ENCODE peak calls at places on chromosomes 4 and X, in seven cellular contexts. S is AG04450, U is cardiac muscle cell, J is AG09319, W is lower leg skin, V is AG10803, C is prostate gland. Y is an unnamed sample.

GRCh38 chr4:62804075-62804474 is 1603.9 kb downstream of the ADGRL3 start:
- DNase-seq in C (no peak), S (no peak), J (no peak), U (no peak), V (no peak), W (no peak), Y (no peak)

GRCh38 chr4:157045507-157046127 is 30.3 kb upstream of the GLRB start:
- DNase-seq in J (peak), W (no peak), C (peak), U (peak), S (peak), V (peak), Y (peak)

GRCh38 chr4:88960576-88960975 is 96.4 kb downstream of the FAM13A start:
- DNase-seq in W (no peak), U (no peak), C (no peak), J (no peak), V (no peak), S (no peak), Y (no peak)

GRCh38 chr4:61837395-61837794 is 637.3 kb downstream of the ADGRL3 start:
- DNase-seq in W (no peak), S (no peak), C (no peak), V (no peak), U (no peak), J (no peak), Y (no peak)

GRCh38 chr4:174086829-174087799 is 196.4 kb downstream of the FBXO8 start:
- DNase-seq in U (no peak), V (no peak), J (no peak), S (no peak), W (no peak), C (no peak), Y (no peak)

GRCh38 chr4:17336524-17336941 is 175.4 kb downstream of the QDPR start:
- DNase-seq in V (no peak), J (no peak), S (no peak), U (no peak), C (no peak), W (no peak), Y (no peak)

GRCh38 chr4:133147922-133148689 is 988 bp upstream of the PCDH10 start:
- DNase-seq in S (no peak), W (no peak), U (peak), J (no peak), C (no peak), V (peak), Y (no peak)

GRCh38 chrX:37545066-37545465 is 26.4 kb upstream of the LANCL3 start:
- DNase-seq in S (no peak), U (no peak), W (no peak), V (no peak), J (no peak), C (no peak), Y (no peak)

GRCh38 chrX:74325130-74326059 is 21.4 kb downstream of the ZCCHC13 start:
- DNase-seq in W (no peak), S (no peak), V (no peak), C (no peak), J (no peak), U (no peak), Y (no peak)

GRCh38 chrX:149937881-149938426 is 337 bp downstream of the EOLA2 start:
- DNase-seq in V (no peak), U (no peak), W (peak), S (no peak), C (no peak), J (no peak), Y (no peak)

GRCh38 chrX:102669526-102669925 is 18.2 kb downstream of the GPRASP1 start:
- DNase-seq in V (no peak), U (no peak), J (no peak), S (no peak), C (no peak), W (no peak), Y (no peak)

GRCh38 chrX:1554469-1555210 is 17.7 kb upstream of the P2RY8 start:
- DNase-seq in J (no peak), W (peak), S (no peak), U (no peak), C (no peak), V (no peak), Y (no peak)

GRCh38 chrX:46554942-46555341 is 9.7 kb upstream of the ZNF674 start:
- DNase-seq in W (no peak), S (no peak), U (no peak), J (no peak), C (no peak), V (peak), Y (no peak)

GRCh38 chrX:7109838-7110793 is 37.4 kb upstream of the STS start:
- DNase-seq in J (no peak), S (no peak), V (no peak), W (no peak), U (peak), C (no peak), Y (no peak)

GRCh38 chrX:19683817-19684216 is 168.5 kb upstream of the MAP3K15 start:
- DNase-seq in S (no peak), J (no peak), C (no peak), V (no peak), W (no peak), U (no peak), Y (no peak)

GRCh38 chr4:56959064-56959463 is 18.3 kb downstream of the NOA1 start:
- DNase-seq in U (no peak), J (no peak), V (no peak), W (no peak), S (no peak), C (no peak), Y (no peak)

GRCh38 chrX:41875142-41875541 is 48.2 kb downstream of the CASK start:
- DNase-seq in S (no peak), V (peak), J (no peak), W (no peak), C (no peak), U (no peak), Y (no peak)

GRCh38 chr4:130545596-130545995 is 1449.6 kb downstream of the C4orf33 start:
- DNase-seq in U (no peak), V (no peak), C (no peak), J (no peak), S (no peak), W (no peak), Y (no peak)

GRCh38 chr4:13599159-13599558 is 28.4 kb downstream of the BOD1L1 start:
- DNase-seq in V (no peak), W (no peak), J (no peak), S (no peak), C (no peak), U (no peak), Y (no peak)

GRCh38 chrX:24760601-24761000 is 66.9 kb downstream of the POLA1 start:
- DNase-seq in C (no peak), J (no peak), U (no peak), V (peak), W (no peak), S (peak), Y (peak)

GRCh38 chrX:19829817-19830216 is 57.6 kb downstream of the SH3KBP1 start:
- DNase-seq in S (no peak), W (no peak), V (no peak), U (no peak), C (no peak), J (no peak), Y (no peak)

GRCh38 chrX:17713288-17713687 is 24.0 kb upstream of the SCML1 start:
- DNase-seq in W (no peak), C (no peak), S (no peak), U (no peak), J (no peak), V (peak), Y (no peak)

GRCh38 chrX:128691872-128692271 is 639.7 kb upstream of the ACTRT1 start:
- DNase-seq in W (no peak), V (no peak), J (no peak), C (no peak), S (no peak), U (no peak), Y (no peak)

GRCh38 chr4:104490770-104491395 is 3.8 kb downstream of the CXXC4 start:
- DNase-seq in V (peak), C (peak), S (no peak), U (peak), J (no peak), W (peak), Y (no peak)

GRCh38 chr4:134470544-134470943 is 269.0 kb upstream of the PABPC4L start:
- DNase-seq in U (peak), W (no peak), J (no peak), C (peak), S (no peak), V (no peak), Y (no peak)

DNA sequence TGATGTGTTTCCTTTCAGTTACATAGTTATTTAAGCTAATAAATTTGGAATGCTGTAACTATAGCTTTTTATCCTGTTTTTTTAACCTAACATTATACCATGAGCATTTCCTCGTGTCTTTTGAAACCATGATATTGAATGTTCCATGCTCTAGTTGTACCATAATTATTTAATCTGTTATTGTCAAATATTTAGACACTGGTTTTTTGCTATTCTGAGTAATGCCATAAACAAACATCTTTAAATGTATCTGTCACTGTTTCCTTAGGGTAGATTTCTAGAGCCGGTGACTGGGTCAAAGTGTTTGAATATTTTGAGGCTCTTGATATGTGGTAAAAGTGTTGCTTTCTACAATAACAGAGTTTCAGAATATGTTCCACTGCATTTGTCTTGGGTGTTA is 5.4 kb downstream of the IGBP1 start:
- DNase-seq in J (no peak), V (no peak), C (no peak), U (no peak), W (no peak), S (no peak), Y (no peak)
- TF ChIP-seq CTCF in J (no peak), V (no peak), C (no peak), U (no peak), W (no peak), S (no peak), Y (no peak)

GRCh38 chrX:152926279-152926678 is 28.4 kb downstream of the ZNF185 start:
- DNase-seq in S (no peak), V (peak), C (peak), J (peak), W (no peak), U (no peak), Y (no peak)
- TF ChIP-seq CTCF in S (peak), V (peak), C (peak), J (peak), W (no peak), U (peak), Y (peak)

GRCh38 chr4:169619958-169620845 is at the start of gene CLCN3:
- DNase-seq in J (peak), U (peak), S (peak), C (peak), W (peak), V (peak), Y (peak)
- TF ChIP-seq CTCF in J (no peak), U (no peak), S (no peak), C (peak), W (peak), V (peak), Y (no peak)

GRCh38 chrX:119391279-119391678 is 7.9 kb upstream of the SLC25A43 start:
- DNase-seq in V (peak), J (no peak), U (no peak), S (no peak), C (no peak), W (no peak), Y (no peak)
- TF ChIP-seq CTCF in V (peak), J (peak), U (peak), S (peak), C (no peak), W (no peak), Y (peak)

DNA sequence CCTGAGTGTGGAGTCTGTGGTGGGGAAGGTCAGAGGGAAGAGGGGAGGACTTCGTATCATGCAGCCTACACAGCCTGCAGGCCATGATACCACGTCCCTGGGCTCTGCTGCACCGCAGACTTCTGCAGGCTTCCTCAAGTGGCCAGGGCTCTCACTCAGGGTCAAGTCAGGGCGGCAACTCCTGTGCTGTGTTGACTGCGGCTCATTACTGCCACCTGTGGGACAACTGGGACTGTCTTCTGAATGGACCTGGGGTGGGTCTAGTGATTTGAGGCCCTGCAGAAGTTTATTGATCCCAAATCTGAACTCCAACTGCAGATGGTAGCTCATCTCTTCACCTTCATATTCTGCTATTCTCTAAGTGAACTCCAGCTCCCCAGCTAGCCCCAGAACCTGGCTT is 167.1 kb downstream of the NSUN7 start:
- DNase-seq in S (no peak), V (peak), C (no peak), U (peak), W (no peak), J (no peak), Y (no peak)
- TF ChIP-seq CTCF in S (peak), V (peak), C (no peak), U (peak), W (no peak), J (peak), Y (peak)

Y was measured in BJ.